ENCODE peak calls at places on chromosomes 16 and 17, in five cellular contexts. One of them, this sample, is unnamed.

GRCh38 chr17:34464812-34465211 is 101.8 kb upstream of the CCL1 start:
- DNase-seq in cardiac muscle cell: no peak
- DNase-seq in AG04450: no peak
- DNase-seq in CD8-positive, alpha-beta T cell: no peak
- DNase-seq in OCI-LY7: no peak
- DNase-seq in this sample: no peak

GRCh38 chr17:72749119-72749572 is 343.3 kb downstream of the SLC39A11 start:
- DNase-seq in cardiac muscle cell: no peak
- DNase-seq in AG04450: no peak
- DNase-seq in CD8-positive, alpha-beta T cell: no peak
- DNase-seq in OCI-LY7: no peak
- DNase-seq in this sample: no peak

GRCh38 chr17:63973930-63974593 is 1.3 kb upstream of the SCN4A start:
- DNase-seq in cardiac muscle cell: no peak
- DNase-seq in AG04450: no peak
- DNase-seq in CD8-positive, alpha-beta T cell: no peak
- DNase-seq in OCI-LY7: no peak
- DNase-seq in this sample: no peak

GRCh38 chr16:49562228-49562627 is 188.6 kb downstream of the C16orf78 start:
- DNase-seq in cardiac muscle cell: no peak
- DNase-seq in AG04450: no peak
- DNase-seq in CD8-positive, alpha-beta T cell: no peak
- DNase-seq in OCI-LY7: no peak
- DNase-seq in this sample: no peak

GRCh38 chr16:68287276-68288251 is 23.2 kb downstream of the SLC7A6OS start:
- DNase-seq in cardiac muscle cell: peak
- DNase-seq in AG04450: no peak
- DNase-seq in CD8-positive, alpha-beta T cell: peak
- DNase-seq in OCI-LY7: no peak
- DNase-seq in this sample: no peak

GRCh38 chr16:11797957-11798299 is 870 bp upstream of the ZC3H7A start:
- DNase-seq in cardiac muscle cell: no peak
- DNase-seq in AG04450: no peak
- DNase-seq in CD8-positive, alpha-beta T cell: no peak
- DNase-seq in OCI-LY7: peak
- DNase-seq in this sample: no peak

GRCh38 chr17:82917656-82918345 is 78.0 kb upstream of the ZNF750 start:
- DNase-seq in cardiac muscle cell: peak
- DNase-seq in AG04450: no peak
- DNase-seq in CD8-positive, alpha-beta T cell: peak
- DNase-seq in OCI-LY7: peak
- DNase-seq in this sample: no peak

GRCh38 chr17:82186221-82186620 is 26.4 kb downstream of the CCDC57 start:
- DNase-seq in cardiac muscle cell: no peak
- DNase-seq in AG04450: no peak
- DNase-seq in CD8-positive, alpha-beta T cell: no peak
- DNase-seq in OCI-LY7: no peak
- DNase-seq in this sample: no peak

GRCh38 chr16:48970216-48970615 is 311.4 kb downstream of the CBLN1 start:
- DNase-seq in cardiac muscle cell: no peak
- DNase-seq in AG04450: no peak
- DNase-seq in CD8-positive, alpha-beta T cell: no peak
- DNase-seq in OCI-LY7: no peak
- DNase-seq in this sample: no peak

GRCh38 chr16:66425651-66426050 is 1.4 kb upstream of the BEAN1 start:
- DNase-seq in cardiac muscle cell: no peak
- DNase-seq in AG04450: no peak
- DNase-seq in CD8-positive, alpha-beta T cell: no peak
- DNase-seq in OCI-LY7: no peak
- DNase-seq in this sample: no peak

GRCh38 chr17:75771334-75772281 is 6.6 kb upstream of the GALK1 start:
- DNase-seq in cardiac muscle cell: peak
- DNase-seq in AG04450: no peak
- DNase-seq in CD8-positive, alpha-beta T cell: no peak
- DNase-seq in OCI-LY7: peak
- DNase-seq in this sample: no peak

GRCh38 chr17:45228121-45228941 is 6.6 kb downstream of the FMNL1 start:
- DNase-seq in cardiac muscle cell: no peak
- DNase-seq in AG04450: no peak
- DNase-seq in CD8-positive, alpha-beta T cell: no peak
- DNase-seq in OCI-LY7: peak
- DNase-seq in this sample: no peak

GRCh38 chr17:42918902-42919521 is 18.4 kb downstream of the G6PC1 start:
- DNase-seq in cardiac muscle cell: no peak
- DNase-seq in AG04450: no peak
- DNase-seq in CD8-positive, alpha-beta T cell: no peak
- DNase-seq in OCI-LY7: no peak
- DNase-seq in this sample: no peak

GRCh38 chr17:32116937-32117336 is 25.4 kb upstream of the RHOT1 start:
- DNase-seq in cardiac muscle cell: no peak
- DNase-seq in AG04450: no peak
- DNase-seq in CD8-positive, alpha-beta T cell: no peak
- DNase-seq in OCI-LY7: no peak
- DNase-seq in this sample: no peak

GRCh38 chr17:79977711-79978544 is 57.7 kb downstream of the TBC1D16 start:
- DNase-seq in cardiac muscle cell: no peak
- DNase-seq in AG04450: no peak
- DNase-seq in CD8-positive, alpha-beta T cell: no peak
- DNase-seq in OCI-LY7: no peak
- DNase-seq in this sample: no peak

GRCh38 chr17:33142703-33143299 is 150.3 kb downstream of the ASIC2 start:
- DNase-seq in cardiac muscle cell: peak
- DNase-seq in AG04450: no peak
- DNase-seq in CD8-positive, alpha-beta T cell: peak
- DNase-seq in OCI-LY7: peak
- DNase-seq in this sample: peak

GRCh38 chr17:4895121-4895520 is 4.2 kb upstream of the C17orf107 start:
- DNase-seq in cardiac muscle cell: no peak
- DNase-seq in AG04450: no peak
- DNase-seq in CD8-positive, alpha-beta T cell: no peak
- DNase-seq in OCI-LY7: no peak
- DNase-seq in this sample: no peak

GRCh38 chr17:58534901-58535421 is 20.5 kb upstream of the MTMR4 start:
- DNase-seq in cardiac muscle cell: peak
- DNase-seq in AG04450: no peak
- DNase-seq in CD8-positive, alpha-beta T cell: no peak
- DNase-seq in OCI-LY7: no peak
- DNase-seq in this sample: no peak

GRCh38 chr17:82302498-82302963 is 14.9 kb downstream of the CD7 start:
- DNase-seq in cardiac muscle cell: no peak
- DNase-seq in AG04450: no peak
- DNase-seq in CD8-positive, alpha-beta T cell: no peak
- DNase-seq in OCI-LY7: no peak
- DNase-seq in this sample: no peak

GRCh38 chr17:67531291-67531690 is 154.2 kb downstream of the PITPNC1 start:
- DNase-seq in cardiac muscle cell: peak
- DNase-seq in AG04450: no peak
- DNase-seq in CD8-positive, alpha-beta T cell: no peak
- DNase-seq in OCI-LY7: no peak
- DNase-seq in this sample: no peak

GRCh38 chr16:1071009-1071408 is 1.5 kb upstream of the SSTR5 start:
- DNase-seq in cardiac muscle cell: no peak
- DNase-seq in AG04450: no peak
- DNase-seq in CD8-positive, alpha-beta T cell: no peak
- DNase-seq in OCI-LY7: no peak
- DNase-seq in this sample: no peak

GRCh38 chr16:81715358-81716196 is 63.5 kb upstream of the PLCG2 start:
- DNase-seq in cardiac muscle cell: no peak
- DNase-seq in AG04450: no peak
- DNase-seq in CD8-positive, alpha-beta T cell: peak
- DNase-seq in OCI-LY7: peak
- DNase-seq in this sample: no peak

GRCh38 chr16:8944113-8944765 is 19.5 kb downstream of the USP7 start:
- DNase-seq in cardiac muscle cell: no peak
- DNase-seq in AG04450: no peak
- DNase-seq in CD8-positive, alpha-beta T cell: no peak
- DNase-seq in OCI-LY7: peak
- DNase-seq in this sample: no peak

DNA sequence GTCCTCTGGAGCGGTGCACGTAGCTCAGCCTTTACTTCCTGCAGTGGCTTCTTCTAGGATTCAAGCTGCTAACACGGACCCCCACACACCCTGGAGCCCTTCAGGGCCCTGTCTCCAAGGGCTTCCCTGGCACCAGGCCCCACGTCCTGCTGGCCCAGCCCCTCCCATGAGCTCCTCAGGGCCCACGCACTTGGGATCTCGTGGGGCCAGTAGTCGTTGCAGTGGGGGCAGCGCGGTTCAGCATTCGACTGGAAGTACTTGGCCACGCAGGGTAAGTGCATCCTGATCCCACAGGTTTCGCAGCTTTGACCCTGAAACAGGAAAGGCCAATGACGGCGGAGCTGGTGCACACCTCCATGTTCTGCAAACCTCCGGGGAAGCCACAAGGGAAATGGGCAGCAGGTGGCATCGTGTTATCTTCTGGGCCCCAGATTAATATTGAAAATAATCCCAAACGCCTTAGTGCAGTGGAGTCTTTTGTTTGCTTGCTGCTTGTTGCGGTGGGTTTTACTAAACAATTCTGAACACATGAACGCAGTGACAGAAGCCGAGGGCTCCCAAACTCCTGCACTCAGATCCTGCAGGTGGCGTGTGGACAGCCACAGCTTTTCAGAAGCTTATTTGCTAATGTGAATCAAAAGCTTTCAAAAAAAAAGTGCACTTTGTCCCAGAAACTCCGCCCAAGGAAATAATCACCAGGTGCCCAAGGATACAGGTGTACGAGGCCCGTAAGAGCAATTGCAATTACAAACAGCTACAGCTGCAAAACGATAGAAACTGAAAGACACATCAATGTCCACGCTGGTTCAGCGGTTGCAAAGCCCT is 22.4 kb downstream of the KDM8 start:
- DNase-seq in cardiac muscle cell: no peak
- DNase-seq in AG04450: no peak
- DNase-seq in CD8-positive, alpha-beta T cell: no peak
- DNase-seq in OCI-LY7: peak
- DNase-seq in this sample: no peak
- TF ChIP-seq CTCF in cardiac muscle cell: no peak
- TF ChIP-seq CTCF in AG04450: no peak
- TF ChIP-seq CTCF in CD8-positive, alpha-beta T cell: no peak
- TF ChIP-seq CTCF in OCI-LY7: peak
- TF ChIP-seq CTCF in this sample: no peak

GRCh38 chr17:8630227-8630801 is at the start of gene MYH10:
- DNase-seq in cardiac muscle cell: no peak
- DNase-seq in AG04450: no peak
- DNase-seq in CD8-positive, alpha-beta T cell: no peak
- DNase-seq in OCI-LY7: peak
- DNase-seq in this sample: no peak
- TF ChIP-seq CTCF in cardiac muscle cell: peak
- TF ChIP-seq CTCF in AG04450: no peak
- TF ChIP-seq CTCF in CD8-positive, alpha-beta T cell: no peak
- TF ChIP-seq CTCF in OCI-LY7: peak
- TF ChIP-seq CTCF in this sample: no peak

GRCh38 chr16:86575754-86576557 is 2.4 kb upstream of the FOXL1 start:
- DNase-seq in cardiac muscle cell: peak
- DNase-seq in AG04450: peak
- DNase-seq in CD8-positive, alpha-beta T cell: no peak
- DNase-seq in OCI-LY7: peak
- DNase-seq in this sample: peak
- TF ChIP-seq CTCF in cardiac muscle cell: peak
- TF ChIP-seq CTCF in AG04450: peak
- TF ChIP-seq CTCF in CD8-positive, alpha-beta T cell: no peak
- TF ChIP-seq CTCF in OCI-LY7: peak
- TF ChIP-seq CTCF in this sample: peak

DNA sequence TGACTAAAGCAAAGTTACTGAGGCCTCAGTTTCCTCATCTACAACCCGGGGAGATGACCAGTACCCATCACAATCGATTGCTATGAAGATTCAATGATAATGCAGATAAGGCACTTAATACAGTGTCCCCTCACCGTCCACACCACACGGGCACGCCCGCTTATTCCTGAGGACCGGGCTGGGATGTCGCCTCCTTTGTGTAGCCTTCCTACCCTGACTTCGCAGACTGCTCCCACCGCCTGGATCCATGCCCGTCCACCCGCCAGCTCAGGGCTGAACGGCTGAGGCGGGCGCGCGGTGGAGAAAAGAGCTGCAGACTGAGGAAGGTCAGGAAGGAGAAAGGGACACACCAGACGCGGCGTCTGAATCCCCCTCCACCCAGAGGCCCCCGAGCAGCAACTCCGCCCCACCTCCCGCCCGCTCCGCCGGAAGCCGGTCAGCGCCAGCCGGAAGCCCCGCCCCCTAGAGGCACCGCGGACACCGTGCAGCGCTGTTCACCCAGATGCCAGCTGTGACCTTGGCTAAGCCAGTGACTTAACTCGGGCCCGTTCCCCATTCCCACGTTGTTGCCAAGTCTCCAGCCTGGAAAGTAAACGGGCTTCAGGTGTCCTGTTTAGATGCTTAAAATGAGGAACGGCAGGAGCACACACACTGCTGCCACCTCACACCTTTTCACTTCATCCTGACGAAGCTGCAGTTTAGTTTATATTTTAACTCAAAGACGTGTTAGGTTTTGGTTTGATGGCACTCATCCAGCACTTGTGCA is at the start of gene KRABD2:
- DNase-seq in cardiac muscle cell: peak
- DNase-seq in AG04450: peak
- DNase-seq in CD8-positive, alpha-beta T cell: peak
- DNase-seq in OCI-LY7: peak
- DNase-seq in this sample: peak
- TF ChIP-seq CTCF in cardiac muscle cell: peak
- TF ChIP-seq CTCF in AG04450: peak
- TF ChIP-seq CTCF in CD8-positive, alpha-beta T cell: peak
- TF ChIP-seq CTCF in OCI-LY7: peak
- TF ChIP-seq CTCF in this sample: peak

DNA sequence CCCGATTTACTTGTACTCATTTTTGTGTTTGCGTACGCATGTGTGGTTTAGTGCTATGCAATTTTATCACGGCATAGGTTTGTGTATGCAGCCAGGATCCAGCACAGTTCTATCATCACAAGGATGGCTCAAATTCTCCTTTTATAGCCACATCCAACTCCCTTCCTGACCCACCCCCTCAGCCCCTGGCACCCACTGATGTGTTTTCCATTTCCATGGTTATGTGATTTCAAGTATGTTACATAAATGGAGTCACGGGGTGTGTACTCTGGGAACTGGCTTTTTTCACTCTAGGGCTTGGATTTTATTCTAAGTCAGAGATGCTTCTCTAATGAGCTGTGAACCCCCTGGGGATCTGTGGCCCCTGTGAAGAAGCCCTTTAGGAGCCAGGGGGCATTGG is 16.8 kb downstream of the IL4R start:
- DNase-seq in cardiac muscle cell: peak
- DNase-seq in AG04450: peak
- DNase-seq in CD8-positive, alpha-beta T cell: no peak
- DNase-seq in OCI-LY7: no peak
- DNase-seq in this sample: no peak
- TF ChIP-seq CTCF in cardiac muscle cell: no peak
- TF ChIP-seq CTCF in AG04450: no peak
- TF ChIP-seq CTCF in CD8-positive, alpha-beta T cell: no peak
- TF ChIP-seq CTCF in OCI-LY7: no peak
- TF ChIP-seq CTCF in this sample: no peak